ENCODE peak calls at places on chromosomes 6 and 20, in six cellular contexts. V is endothelial cell of umbilical vein, Z is neural progenitor cell, S is HepG2, A is PC-3, I is IMR-90. R is an unnamed sample.

GRCh38 chr20:17646209-17646717 is 35.8 kb downstream of the RRBP1 start:
- DNase-seq in V (no peak), Z (no peak), S (peak), A (no peak), I (no peak), R (no peak)

GRCh38 chr6:139846538-139847321 is 472.3 kb upstream of the CITED2 start:
- DNase-seq in V (no peak), Z (peak), S (no peak), A (no peak), I (no peak), R (no peak)

GRCh38 chr6:41728073-41728936 is 7.1 kb downstream of the TFEB start:
- DNase-seq in V (no peak), Z (no peak), S (peak), A (no peak), I (no peak), R (no peak)

GRCh38 chr6:112503210-112503609 is 156.1 kb downstream of the RFPL4B start:
- DNase-seq in V (peak), Z (peak), S (no peak), A (no peak), I (no peak), R (no peak)

GRCh38 chr20:61557603-61558002 is 305.5 kb downstream of the CDH4 start:
- DNase-seq in V (no peak), Z (peak), S (no peak), A (no peak), I (no peak), R (no peak)

GRCh38 chr6:5087389-5087788 is 2.2 kb downstream of the PPP1R3G start:
- DNase-seq in V (no peak), Z (peak), S (no peak), A (no peak), I (no peak), R (no peak)

GRCh38 chr20:37864275-37864674 is 38.7 kb upstream of the VSTM2L start:
- DNase-seq in V (no peak), Z (no peak), S (no peak), A (no peak), I (no peak), R (no peak)

GRCh38 chr6:100460650-100461204 is 4.0 kb downstream of the SIM1 start:
- DNase-seq in V (peak), Z (peak), S (no peak), A (no peak), I (no peak), R (no peak)

GRCh38 chr20:32227744-32228688 is 20.3 kb downstream of the POFUT1 start:
- DNase-seq in V (no peak), Z (no peak), S (no peak), A (no peak), I (no peak), R (no peak)

GRCh38 chr6:22756365-22756764 is 187.0 kb downstream of the HDGFL1 start:
- DNase-seq in V (peak), Z (no peak), S (no peak), A (peak), I (peak), R (peak)

GRCh38 chr6:41654433-41655020 is 16.3 kb downstream of the MDFI start:
- DNase-seq in V (no peak), Z (no peak), S (no peak), A (no peak), I (no peak), R (no peak)

GRCh38 chr6:70060680-70061079 is 194.3 kb downstream of the COL19A1 start:
- DNase-seq in V (no peak), Z (no peak), S (no peak), A (no peak), I (no peak), R (no peak)

GRCh38 chr6:53615633-53616449 is 49.7 kb downstream of the KLHL31 start:
- DNase-seq in V (no peak), Z (no peak), S (peak), A (peak), I (peak), R (peak)

GRCh38 chr6:155354167-155354566 is 39.9 kb upstream of the TFB1M start:
- DNase-seq in V (no peak), Z (no peak), S (no peak), A (no peak), I (no peak), R (no peak)

GRCh38 chr6:32086661-32087573 is 22.2 kb downstream of the TNXB start:
- DNase-seq in V (no peak), Z (no peak), S (peak), A (peak), I (peak), R (peak)

GRCh38 chr20:53149652-53150205 is 177.6 kb downstream of the TSHZ2 start:
- DNase-seq in V (no peak), Z (no peak), S (no peak), A (no peak), I (no peak), R (no peak)

GRCh38 chr20:40284611-40285010 is 404.4 kb downstream of the MAFB start:
- DNase-seq in V (no peak), Z (no peak), S (no peak), A (no peak), I (no peak), R (no peak)

GRCh38 chr6:29509239-29509638 is 21.5 kb upstream of the MAS1L start:
- DNase-seq in V (no peak), Z (no peak), S (no peak), A (no peak), I (no peak), R (no peak)

GRCh38 chr6:3389390-3390167 is 67.3 kb downstream of the SLC22A23 start:
- DNase-seq in V (no peak), Z (no peak), S (no peak), A (no peak), I (peak), R (peak)

GRCh38 chr6:130020106-130020851 is 1.9 kb downstream of the L3MBTL3 start:
- DNase-seq in V (peak), Z (peak), S (no peak), A (no peak), I (no peak), R (peak)

GRCh38 chr6:43887340-43887858 is 117.4 kb downstream of the VEGFA start:
- DNase-seq in V (no peak), Z (no peak), S (no peak), A (no peak), I (no peak), R (no peak)

GRCh38 chr20:38759135-38759534 is 10.9 kb downstream of the ACTR5 start:
- DNase-seq in V (no peak), Z (no peak), S (no peak), A (no peak), I (no peak), R (no peak)

GRCh38 chr6:112743343-112743742 is 396.2 kb downstream of the RFPL4B start:
- DNase-seq in V (no peak), Z (peak), S (no peak), A (no peak), I (no peak), R (no peak)

GRCh38 chr6:26312096-26312463 is 52.9 kb upstream of the BTN3A2 start:
- DNase-seq in V (no peak), Z (no peak), S (no peak), A (peak), I (no peak), R (peak)

GRCh38 chr6:111985202-111985731 is 68.6 kb upstream of the CCN6 start:
- DNase-seq in V (peak), Z (no peak), S (no peak), A (peak), I (peak), R (peak)

GRCh38 chr20:59170406-59171349 is 7.1 kb downstream of the ZNF831 start:
- DNase-seq in V (no peak), Z (no peak), S (no peak), A (no peak), I (no peak), R (no peak)

GRCh38 chr20:62641749-62642665 is at the start of gene SLCO4A1:
- DNase-seq in V (peak), Z (peak), S (peak), A (peak), I (peak), R (peak)

GRCh38 chr20:14481863-14482262 is 144.5 kb upstream of the FLRT3 start:
- DNase-seq in V (peak), Z (no peak), S (no peak), A (peak), I (peak), R (peak)

GRCh38 chr20:58366866-58367265 is 22.2 kb upstream of the VAPB start:
- DNase-seq in V (no peak), Z (no peak), S (no peak), A (peak), I (peak), R (no peak)

GRCh38 chr20:14451458-14451857 is 114.0 kb upstream of the FLRT3 start:
- DNase-seq in V (no peak), Z (no peak), S (no peak), A (no peak), I (no peak), R (no peak)

GRCh38 chr6:70860044-70860443 is 96.8 kb downstream of the B3GAT2 start:
- DNase-seq in V (no peak), Z (no peak), S (no peak), A (peak), I (peak), R (no peak)

GRCh38 chr6:30893001-30893591 is 8.8 kb downstream of the DDR1 start:
- DNase-seq in V (no peak), Z (peak), S (no peak), A (no peak), I (no peak), R (no peak)

GRCh38 chr6:64538760-64539159 is 903.2 kb downstream of the PHF3 start:
- DNase-seq in V (no peak), Z (no peak), S (no peak), A (no peak), I (no peak), R (no peak)

DNA sequence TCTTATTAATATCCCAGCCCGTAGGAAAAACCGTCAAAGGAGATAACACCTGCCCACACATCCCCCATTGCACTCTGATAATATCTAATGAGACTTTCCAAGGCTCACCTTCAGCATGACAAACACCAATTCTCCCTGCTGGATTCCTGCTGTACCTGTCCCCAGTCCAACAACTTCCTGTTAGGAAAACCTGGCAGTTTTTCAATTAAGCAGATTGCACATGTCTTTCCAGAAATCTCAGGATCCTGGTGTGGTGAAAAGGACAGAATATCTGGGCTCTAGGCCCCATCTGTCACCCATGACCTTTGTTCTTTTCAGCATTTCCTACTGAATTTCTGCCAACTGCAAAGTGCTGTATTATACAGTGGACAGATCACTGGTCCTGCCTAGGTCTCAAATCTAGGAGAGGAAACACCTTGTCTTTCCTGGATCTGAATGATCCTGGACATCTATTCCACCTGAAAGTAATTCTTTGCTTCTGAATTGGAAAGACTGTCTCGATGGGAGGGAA is 27.7 kb upstream of the DTNBP1 start:
- DNase-seq in V (peak), Z (no peak), S (no peak), A (peak), I (no peak), R (no peak)
- H3K4me2 ChIP-seq in V (no peak), Z (no peak), S (peak), A (peak), I (no peak), R (no peak)

GRCh38 chr20:46089338-46090094 is at the start of gene NCOA5:
- DNase-seq in V (peak), Z (peak), S (peak), A (peak), I (peak), R (peak)

GRCh38 chr20:46087161-46087560 is 2.6 kb downstream of the NCOA5 start:
- DNase-seq in V (peak), Z (no peak), S (peak), A (peak), I (peak), R (no peak)

GRCh38 chr20:46089076-46089337 is 755 bp downstream of the NCOA5 start:
- DNase-seq in V (no peak), Z (peak), S (peak), A (no peak), I (peak), R (no peak)

GRCh38 chr20:46090095-46090388 is 280 bp upstream of the NCOA5 start:
- DNase-seq in V (no peak), Z (no peak), S (no peak), A (no peak), I (no peak), R (no peak)

DNA sequence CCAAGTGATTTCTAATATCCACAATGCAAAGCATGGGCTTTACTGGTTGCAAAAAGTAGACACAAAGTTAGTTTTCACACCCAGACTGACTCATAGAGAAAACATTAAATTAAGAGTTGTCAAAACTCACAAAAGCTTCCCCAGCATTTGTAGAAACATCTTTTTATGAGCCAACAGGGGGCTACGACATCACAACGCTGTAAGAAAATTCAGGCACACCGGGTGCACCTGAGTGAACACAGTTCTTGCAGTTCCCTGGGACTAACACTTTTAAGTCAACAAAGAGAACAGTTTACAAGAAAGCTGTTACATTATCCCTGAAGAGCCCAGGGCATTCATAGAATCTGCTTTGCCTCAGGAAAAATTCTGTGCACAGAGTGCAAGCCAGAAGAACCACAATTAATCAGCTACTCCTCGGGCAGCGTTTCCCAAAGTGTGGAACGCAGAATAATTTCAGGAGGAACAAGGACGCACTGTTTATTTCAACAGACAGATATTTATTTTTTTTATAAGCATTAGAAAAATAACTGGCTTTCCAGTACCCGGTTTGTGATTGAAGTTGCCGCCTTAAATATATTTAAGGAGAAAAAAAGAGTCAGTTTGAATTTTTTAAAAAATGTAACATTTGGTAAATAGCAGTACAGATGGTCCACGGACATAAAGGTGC is 1.2 kb downstream of the NCOA5 start:
- DNase-seq in V (peak), Z (peak), S (peak), A (peak), I (peak), R (peak)
- H2AFZ ChIP-seq in V (no peak), Z (no peak), S (no peak), A (no peak), I (peak), R (peak)

DNA sequence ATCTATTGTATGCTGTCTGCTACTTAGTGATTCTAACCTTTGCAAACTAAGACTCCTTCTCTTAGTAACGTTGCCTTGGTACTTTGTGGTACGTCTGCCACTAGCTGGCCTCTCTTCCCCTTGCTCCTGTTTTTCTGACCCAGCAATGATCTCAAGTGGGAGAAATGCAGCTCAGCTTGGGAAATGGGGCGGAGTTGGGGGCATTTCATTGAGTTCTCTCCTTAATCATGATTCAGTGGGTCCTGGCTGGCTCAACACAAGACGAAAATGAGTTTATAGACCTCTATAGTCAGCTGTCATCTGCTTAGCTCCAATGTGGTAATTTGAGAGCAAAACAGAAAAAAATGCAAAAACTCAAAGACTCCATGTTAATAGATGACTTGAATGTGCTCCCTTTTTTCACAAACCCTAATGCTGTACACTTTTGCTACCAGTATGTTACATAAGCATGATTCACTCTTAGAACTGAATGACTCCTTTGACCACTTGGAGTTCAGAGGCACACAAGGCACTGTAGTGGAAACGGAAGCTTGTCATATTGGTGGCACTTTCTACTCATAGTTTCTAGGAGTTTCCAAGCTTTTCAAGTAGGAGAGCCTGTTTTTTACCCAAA is 55.3 kb upstream of the SOX4 start:
- DNase-seq in V (no peak), Z (no peak), S (peak), A (peak), I (peak), R (peak)
- H3K4me2 ChIP-seq in V (no peak), Z (no peak), S (peak), A (peak), I (no peak), R (no peak)

GRCh38 chr6:163706688-163707087 is 292.2 kb downstream of the QKI start:
- DNase-seq in V (no peak), Z (no peak), S (no peak), A (peak), I (no peak), R (no peak)
- H2AFZ ChIP-seq in V (no peak), Z (no peak), S (no peak), A (no peak), I (no peak), R (no peak)

GRCh38 chr6:106778943-106779342 is 149.6 kb downstream of the QRSL1 start:
- DNase-seq in V (no peak), Z (no peak), S (no peak), A (no peak), I (no peak), R (no peak)
- H3K4me2 ChIP-seq in V (no peak), Z (no peak), S (no peak), A (no peak), I (no peak), R (no peak)

GRCh38 chr6:142901616-142902015 is 43.4 kb downstream of the HIVEP2 start:
- DNase-seq in V (no peak), Z (no peak), S (no peak), A (no peak), I (no peak), R (no peak)

GRCh38 chr6:142899101-142899760 is 45.7 kb downstream of the HIVEP2 start:
- DNase-seq in V (no peak), Z (peak), S (no peak), A (no peak), I (no peak), R (no peak)

GRCh38 chr6:142897659-142898058 is 47.3 kb downstream of the HIVEP2 start:
- DNase-seq in V (no peak), Z (no peak), S (no peak), A (no peak), I (peak), R (no peak)

GRCh38 chr6:142902636-142903053 is 42.3 kb downstream of the HIVEP2 start:
- DNase-seq in V (peak), Z (no peak), S (peak), A (peak), I (peak), R (peak)

GRCh38 chr6:142900467-142900961 is 44.5 kb downstream of the HIVEP2 start:
- DNase-seq in V (no peak), Z (no peak), S (no peak), A (no peak), I (no peak), R (no peak)
- H2AFZ ChIP-seq in V (no peak), Z (no peak), S (no peak), A (no peak), I (peak), R (no peak)

DNA sequence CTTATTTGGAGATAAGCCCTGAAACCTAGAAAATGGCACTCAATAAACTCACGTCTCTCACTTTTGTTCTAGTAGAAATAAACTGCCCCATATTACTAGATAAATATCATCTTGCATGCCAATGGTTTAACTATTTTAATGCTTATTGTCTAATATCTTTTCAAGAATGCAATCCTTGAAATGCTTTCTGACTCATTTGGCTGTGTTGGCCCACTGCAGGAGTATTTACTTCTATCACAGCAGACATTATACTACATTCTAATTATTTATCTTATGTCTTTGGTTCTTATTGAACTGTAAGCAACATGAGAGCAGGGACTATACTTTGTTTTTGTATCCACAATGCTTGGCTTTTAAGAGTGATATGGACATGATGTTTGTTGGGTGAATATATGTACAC is 292.2 kb upstream of the RSPO3 start:
- DNase-seq in V (no peak), Z (no peak), S (no peak), A (no peak), I (peak), R (no peak)
- H3K4me2 ChIP-seq in V (no peak), Z (no peak), S (no peak), A (no peak), I (no peak), R (no peak)